ENCODE peak calls at places on chromosomes 3 and 15, in five cellular contexts. One of them, this sample, is unnamed.

GRCh38 chr15:70054366-70054765 is 43.4 kb downstream of the TLE3 start:
- DNase-seq in kidney epithelial cell: no peak
- DNase-seq in activated T-helper 1 cell treated with anti-CD3 and anti-CD28 coated beads, Interleukin-2, amount 50 U/mL, for 16 hours: no peak
- DNase-seq in activated naive CD4-positive, alpha-beta T cell: no peak
- DNase-seq in left lobe of liver: no peak
- DNase-seq in this sample: no peak

GRCh38 chr3:141109761-141110160 is 58.6 kb downstream of the SPSB4 start:
- DNase-seq in kidney epithelial cell: no peak
- DNase-seq in activated T-helper 1 cell treated with anti-CD3 and anti-CD28 coated beads, Interleukin-2, amount 50 U/mL, for 16 hours: no peak
- DNase-seq in activated naive CD4-positive, alpha-beta T cell: no peak
- DNase-seq in left lobe of liver: no peak
- DNase-seq in this sample: no peak

GRCh38 chr15:51718199-51718598 is 19.3 kb downstream of the LYSMD2 start:
- DNase-seq in kidney epithelial cell: no peak
- DNase-seq in activated T-helper 1 cell treated with anti-CD3 and anti-CD28 coated beads, Interleukin-2, amount 50 U/mL, for 16 hours: no peak
- DNase-seq in activated naive CD4-positive, alpha-beta T cell: no peak
- DNase-seq in left lobe of liver: no peak
- DNase-seq in this sample: no peak

GRCh38 chr3:138653567-138653966 is 45.0 kb downstream of the FAIM start:
- DNase-seq in kidney epithelial cell: no peak
- DNase-seq in activated T-helper 1 cell treated with anti-CD3 and anti-CD28 coated beads, Interleukin-2, amount 50 U/mL, for 16 hours: no peak
- DNase-seq in activated naive CD4-positive, alpha-beta T cell: no peak
- DNase-seq in left lobe of liver: no peak
- DNase-seq in this sample: no peak

GRCh38 chr3:10783360-10784346 is 32.4 kb upstream of the SLC6A11 start:
- DNase-seq in kidney epithelial cell: no peak
- DNase-seq in activated T-helper 1 cell treated with anti-CD3 and anti-CD28 coated beads, Interleukin-2, amount 50 U/mL, for 16 hours: no peak
- DNase-seq in activated naive CD4-positive, alpha-beta T cell: no peak
- DNase-seq in left lobe of liver: no peak
- DNase-seq in this sample: no peak

GRCh38 chr15:84669726-84670125 is 11.7 kb upstream of the NMB start:
- DNase-seq in kidney epithelial cell: no peak
- DNase-seq in activated T-helper 1 cell treated with anti-CD3 and anti-CD28 coated beads, Interleukin-2, amount 50 U/mL, for 16 hours: no peak
- DNase-seq in activated naive CD4-positive, alpha-beta T cell: no peak
- DNase-seq in left lobe of liver: no peak
- DNase-seq in this sample: no peak

GRCh38 chr15:40941528-40942336 is 11.5 kb upstream of the CHAC1 start:
- DNase-seq in kidney epithelial cell: peak; percentile 31
- DNase-seq in activated T-helper 1 cell treated with anti-CD3 and anti-CD28 coated beads, Interleukin-2, amount 50 U/mL, for 16 hours: peak; percentile 54
- DNase-seq in activated naive CD4-positive, alpha-beta T cell: peak; percentile 68
- DNase-seq in left lobe of liver: peak; percentile 76
- DNase-seq in this sample: no peak

GRCh38 chr15:74651251-74651741 is 35.7 kb downstream of the CLK3 start:
- DNase-seq in kidney epithelial cell: peak; percentile 60
- DNase-seq in activated T-helper 1 cell treated with anti-CD3 and anti-CD28 coated beads, Interleukin-2, amount 50 U/mL, for 16 hours: no peak
- DNase-seq in activated naive CD4-positive, alpha-beta T cell: no peak
- DNase-seq in left lobe of liver: no peak
- DNase-seq in this sample: no peak

GRCh38 chr15:40930430-40931299 is 1.5 kb downstream of the DLL4 start:
- DNase-seq in kidney epithelial cell: no peak
- DNase-seq in activated T-helper 1 cell treated with anti-CD3 and anti-CD28 coated beads, Interleukin-2, amount 50 U/mL, for 16 hours: no peak
- DNase-seq in activated naive CD4-positive, alpha-beta T cell: peak; percentile 19
- DNase-seq in left lobe of liver: no peak
- DNase-seq in this sample: no peak

GRCh38 chr3:134567605-134568004 is 81.7 kb downstream of the CEP63 start:
- DNase-seq in kidney epithelial cell: peak; percentile 19
- DNase-seq in activated T-helper 1 cell treated with anti-CD3 and anti-CD28 coated beads, Interleukin-2, amount 50 U/mL, for 16 hours: no peak
- DNase-seq in activated naive CD4-positive, alpha-beta T cell: no peak
- DNase-seq in left lobe of liver: no peak
- DNase-seq in this sample: no peak